ENCODE peak calls at places on chromosomes 12 and 14, in six cellular contexts. V is HEK293T; A is activated CD8-positive, alpha-beta T cell treated with anti-CD3 and anti-CD28 coated beads, Interleukin-2, amount 10 ng/mL, durations not matched to agents 7 days and 5 days; K is astrocyte of the spinal cord; Z is CD8-positive, alpha-beta memory T cell; H is NCI-H524. I is an unnamed sample.

GRCh38 chr14:37546621-37547447 is 48.2 kb downstream of the FOXA1 start:
- DNase-seq in A (no peak), H (peak; percentile 60), Z (no peak), V (no peak), K (peak; percentile 21), I (peak; percentile 81)

GRCh38 chr12:6171409-6172015 is 28.7 kb upstream of the CD9 start:
- DNase-seq in Z (no peak), V (no peak), H (no peak), A (no peak), K (no peak), I (no peak)

GRCh38 chr12:41514907-41515306 is 326.8 kb downstream of the PDZRN4 start:
- DNase-seq in V (peak; percentile 32), K (no peak), Z (no peak), A (no peak), H (peak; percentile 28), I (no peak)

GRCh38 chr14:103310576-103311095 is 23.4 kb upstream of the EIF5 start:
- DNase-seq in A (no peak), K (no peak), Z (no peak), V (no peak), H (no peak), I (no peak)

GRCh38 chr12:132165584-132165983 is 21.3 kb downstream of the NOC4L start:
- DNase-seq in K (no peak), H (no peak), Z (no peak), A (no peak), V (no peak), I (no peak)

GRCh38 chr14:94770251-94770749 is 387 bp upstream of the GSC start:
- DNase-seq in H (peak; percentile 79), A (no peak), V (no peak), K (no peak), Z (no peak), I (no peak)

GRCh38 chr12:46898152-46898931 is 72.5 kb upstream of the SLC38A4 start:
- DNase-seq in A (no peak), Z (no peak), V (no peak), K (no peak), H (no peak), I (no peak)

GRCh38 chr14:98952595-98953325 is 319.2 kb downstream of the BCL11B start:
- DNase-seq in A (no peak), H (no peak), Z (no peak), K (peak; percentile 70), V (no peak), I (no peak)

GRCh38 chr14:94536836-94537235 is 24.4 kb upstream of the SERPINA4 start:
- DNase-seq in A (no peak), V (no peak), H (peak; percentile 54), Z (no peak), K (peak; percentile 11), I (no peak)

GRCh38 chr12:132238487-132239248 is 90.7 kb downstream of the GALNT9 start:
- DNase-seq in Z (peak; percentile 33), K (no peak), A (peak; percentile 32), V (peak; percentile 44), H (no peak), I (no peak)

GRCh38 chr12:93868771-93869170 is 191.6 kb downstream of the CRADD start:
- DNase-seq in H (no peak), K (peak; percentile 66), A (no peak), V (no peak), Z (no peak), I (no peak)

GRCh38 chr14:75242546-75243273 is 35.9 kb upstream of the FOS start:
- DNase-seq in V (no peak), H (peak; percentile 99), K (peak; percentile 77), Z (no peak), A (no peak), I (peak; percentile 20)

GRCh38 chr12:108299980-108300696 is 39.0 kb downstream of the CMKLR1 start:
- DNase-seq in A (no peak), K (no peak), Z (peak; percentile 8), V (no peak), H (no peak), I (no peak)

GRCh38 chr12:79973774-79974173 is 38.9 kb upstream of the PPP1R12A start:
- DNase-seq in H (no peak), Z (no peak), K (no peak), V (no peak), A (no peak), I (peak; percentile 37)

GRCh38 chr12:7787574-7788315 is 1.5 kb upstream of the NANOG start:
- DNase-seq in Z (no peak), A (no peak), K (no peak), H (no peak), V (no peak), I (no peak)

GRCh38 chr12:131574397-131574775 is 136.5 kb upstream of the SFSWAP start:
- DNase-seq in V (no peak), Z (no peak), A (no peak), K (no peak), H (peak; percentile 1), I (no peak)

GRCh38 chr14:22837059-22837749 is 819 bp downstream of the MMP14 start:
- DNase-seq in A (no peak), V (no peak), Z (no peak), K (peak; percentile 59), H (no peak), I (no peak)

GRCh38 chr14:55807992-55808391 is 228.0 kb downstream of the KTN1 start:
- DNase-seq in A (no peak), H (no peak), K (no peak), Z (no peak), V (no peak), I (no peak)

GRCh38 chr14:60242420-60242819 is 6.6 kb upstream of the PPM1A start:
- DNase-seq in Z (no peak), V (no peak), K (no peak), H (no peak), A (peak; percentile 37), I (no peak)

GRCh38 chr12:76856018-76856644 is 22.7 kb downstream of the CSRP2 start:
- DNase-seq in A (no peak), K (no peak), H (no peak), V (no peak), Z (no peak), I (no peak)

GRCh38 chr14:37223947-37224474 is 26.3 kb downstream of the MIPOL1 start:
- DNase-seq in K (no peak), A (no peak), Z (no peak), V (no peak), H (no peak), I (no peak)

GRCh38 chr14:29584992-29585391 is 342.7 kb downstream of the PRKD1 start:
- DNase-seq in K (peak; percentile 83), A (no peak), H (peak; percentile 69), Z (no peak), V (peak; percentile 13), I (peak; percentile 85)

GRCh38 chr12:108773798-108774788 is 42.8 kb upstream of the CORO1C start:
- DNase-seq in V (no peak), K (peak; percentile 80), Z (no peak), A (no peak), H (peak; percentile 79), I (peak; percentile 80)

GRCh38 chr12:47120736-47121135 is 41.0 kb upstream of the AMIGO2 start:
- DNase-seq in H (no peak), A (no peak), K (no peak), V (no peak), Z (no peak), I (no peak)

I was measured in NCI-H774.